ENCODE peak calls at places on chromosomes 7 and 10, in nine cellular contexts. Y, U, F, W, T, A, Z, C and R are unnamed samples.
A peak's percentile ranks its signal among the peaks of the same experiment; 100 is the strongest.

GRCh38 chr10:7436490-7437100 is 25.8 kb upstream of the SFMBT2 start:
- DNase-seq in Y (no peak), U (no peak), F (no peak), W (no peak), T (no peak), A (no peak), Z (no peak), C (no peak), R (no peak)

GRCh38 chr10:114575417-114576131 is 82.5 kb downstream of the ABLIM1 start:
- DNase-seq in Y (peak; percentile 66), U (no peak), F (no peak), W (no peak), T (no peak), A (no peak), Z (no peak), C (no peak), R (no peak)

GRCh38 chr10:78433722-78434535 is 400.3 kb downstream of the RPS24 start:
- DNase-seq in Y (no peak), U (no peak), F (no peak), W (no peak), T (no peak), A (no peak), Z (no peak), C (no peak), R (no peak)

GRCh38 chr10:99460070-99460469 is 29.6 kb upstream of the GOT1 start:
- DNase-seq in Y (no peak), U (no peak), F (no peak), W (no peak), T (no peak), A (no peak), Z (no peak), C (no peak), R (no peak)

GRCh38 chr7:2483495-2483894 is 7.3 kb upstream of the GRIFIN start:
- DNase-seq in Y (no peak), U (no peak), F (no peak), W (no peak), T (no peak), A (no peak), Z (no peak), C (no peak), R (no peak)

GRCh38 chr10:33095867-33096479 is 137.9 kb upstream of the ITGB1 start:
- DNase-seq in Y (no peak), U (no peak), F (no peak), W (no peak), T (no peak), A (no peak), Z (no peak), C (no peak), R (no peak)

GRCh38 chr10:115979576-115979975 is 293.4 kb downstream of the GFRA1 start:
- DNase-seq in Y (no peak), U (no peak), F (no peak), W (no peak), T (no peak), A (no peak), Z (no peak), C (no peak), R (no peak)

GRCh38 chr10:45379891-45380540 is 6.0 kb downstream of the ALOX5 start:
- DNase-seq in Y (no peak), U (no peak), F (no peak), W (no peak), T (no peak), A (peak; percentile 87), Z (no peak), C (no peak), R (no peak)

GRCh38 chr7:24831240-24831639 is 74.0 kb upstream of the GSDME start:
- DNase-seq in Y (no peak), U (no peak), F (no peak), W (no peak), T (no peak), A (no peak), Z (peak; percentile 64), C (no peak), R (no peak)

GRCh38 chr7:16411391-16411790 is 9.9 kb downstream of the CRPPA start:
- DNase-seq in Y (no peak), U (no peak), F (no peak), W (no peak), T (no peak), A (no peak), Z (no peak), C (no peak), R (no peak)

GRCh38 chr10:3754727-3755439 is 30.1 kb downstream of the KLF6 start:
- DNase-seq in Y (no peak), U (no peak), F (peak; percentile 60), W (no peak), T (no peak), A (no peak), Z (peak; percentile 85), C (no peak), R (no peak)

GRCh38 chr10:57716884-57717283 is 550.8 kb downstream of the IPMK start:
- DNase-seq in Y (no peak), U (no peak), F (no peak), W (no peak), T (no peak), A (no peak), Z (peak; percentile 26), C (no peak), R (no peak)

GRCh38 chr10:80530816-80531215 is 6.9 kb upstream of the SH2D4B start:
- DNase-seq in Y (no peak), U (no peak), F (no peak), W (no peak), T (no peak), A (peak; percentile 17), Z (no peak), C (no peak), R (no peak)

GRCh38 chr10:80529604-80530003 is 8.1 kb upstream of the SH2D4B start:
- DNase-seq in Y (no peak), U (no peak), F (no peak), W (no peak), T (no peak), A (no peak), Z (no peak), C (no peak), R (no peak)

GRCh38 chr10:80528185-80528700 is 9.5 kb upstream of the SH2D4B start:
- DNase-seq in Y (no peak), U (no peak), F (no peak), W (no peak), T (no peak), A (no peak), Z (no peak), C (no peak), R (no peak)

GRCh38 chr10:80528901-80529300 is 8.8 kb upstream of the SH2D4B start:
- DNase-seq in Y (no peak), U (no peak), F (no peak), W (no peak), T (no peak), A (no peak), Z (no peak), C (no peak), R (no peak)

GRCh38 chr10:80530251-80530650 is 7.5 kb upstream of the SH2D4B start:
- DNase-seq in Y (no peak), U (no peak), F (peak; percentile 40), W (no peak), T (no peak), A (no peak), Z (peak; percentile 54), C (no peak), R (no peak)
- TF ChIP-seq CTCF in Y (peak; percentile 35), U (peak; percentile 13), F (peak; percentile 59), W (no peak), T (peak; percentile 48), A (no peak), Z (peak; percentile 71), C (no peak), R (no peak)

GRCh38 chr10:119349341-119349740 is 142.0 kb downstream of the GRK5 start:
- DNase-seq in Y (no peak), U (no peak), F (no peak), W (no peak), T (no peak), A (no peak), Z (no peak), C (no peak), R (no peak)

GRCh38 chr10:119349937-119350513 is 142.7 kb downstream of the GRK5 start:
- DNase-seq in Y (no peak), U (no peak), F (no peak), W (no peak), T (no peak), A (no peak), Z (no peak), C (no peak), R (no peak)

GRCh38 chr10:119350529-119351001 is 143.2 kb downstream of the GRK5 start:
- DNase-seq in Y (no peak), U (no peak), F (peak; percentile 54), W (no peak), T (no peak), A (no peak), Z (no peak), C (no peak), R (no peak)

GRCh38 chr10:119353438-119353837 is 146.1 kb downstream of the GRK5 start:
- DNase-seq in Y (no peak), U (no peak), F (no peak), W (no peak), T (no peak), A (no peak), Z (no peak), C (no peak), R (no peak)

DNA sequence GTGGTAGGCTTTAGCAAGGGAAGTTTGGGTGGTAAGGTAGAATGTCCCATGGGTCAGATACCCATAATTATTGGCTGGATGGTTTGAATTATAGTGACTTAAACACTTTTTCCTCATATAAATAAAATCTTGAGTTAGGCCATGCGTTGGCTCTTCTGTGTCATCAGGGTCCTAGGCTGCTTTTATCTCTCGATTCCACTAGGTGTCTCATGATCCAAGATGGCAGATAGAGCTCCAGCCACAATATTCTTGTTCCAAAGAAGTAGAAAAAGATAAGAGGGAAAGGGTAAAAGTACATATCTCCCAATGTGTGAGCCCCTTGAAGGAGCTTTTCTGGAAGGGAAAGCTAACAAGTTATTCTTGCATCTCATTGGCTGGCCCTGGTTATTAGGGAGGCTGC is 144.7 kb downstream of the GRK5 start:
- DNase-seq in Y (no peak), U (no peak), F (no peak), W (no peak), T (no peak), A (no peak), Z (no peak), C (no peak), R (no peak)
- TF ChIP-seq CTCF in Y (no peak), U (no peak), F (no peak), W (no peak), T (no peak), A (no peak), Z (peak; percentile 28), C (no peak), R (no peak)

DNA sequence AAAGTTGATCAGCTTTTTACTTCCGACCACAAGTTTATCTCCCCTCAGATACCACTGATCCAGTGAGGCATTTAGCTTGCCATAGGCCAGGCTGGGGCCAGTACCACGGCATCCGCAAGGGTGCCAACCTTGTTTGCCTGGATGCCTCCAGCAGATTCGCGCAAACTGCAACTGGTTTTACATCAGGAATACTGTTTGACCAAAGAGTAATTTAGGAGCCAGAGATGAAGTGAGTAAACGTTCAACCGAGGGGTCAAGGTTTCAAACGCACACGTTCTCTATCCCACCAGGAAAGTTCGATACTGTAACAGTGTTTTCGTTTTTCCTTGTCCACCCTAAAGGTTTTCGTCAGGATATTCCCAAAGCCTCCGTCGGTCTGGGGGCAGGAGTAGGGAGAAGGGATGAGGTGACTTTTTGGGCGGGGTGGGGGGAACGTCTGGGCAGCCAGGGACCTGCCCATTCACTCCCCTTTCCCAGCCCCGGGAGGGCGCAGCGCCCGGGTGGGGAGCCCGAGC is at the start of gene MDFIC:
- DNase-seq in Y (peak; percentile 29), U (no peak), F (no peak), W (no peak), T (no peak), A (peak; percentile 75), Z (no peak), C (no peak), R (no peak)
- TF ChIP-seq CTCF in Y (no peak), U (no peak), F (no peak), W (no peak), T (no peak), A (no peak), Z (no peak), C (no peak), R (no peak)

GRCh38 chr10:123428302-123428701 is 237.9 kb upstream of the GPR26 start:
- DNase-seq in Y (no peak), U (no peak), F (peak; percentile 40), W (no peak), T (no peak), A (no peak), Z (no peak), C (no peak), R (no peak)
- TF ChIP-seq CTCF in Y (no peak), U (no peak), F (no peak), W (no peak), T (no peak), A (no peak), Z (no peak), C (no peak), R (no peak)